ENCODE peak calls at places on chromosomes 16 and 17, in nine cellular contexts. P is fibroblast of lung, B is NB4, E is fibroblast of mammary gland, D is left ventricle myocardium inferior, F is glutamatergic neuron, Q is GM10248, K is progenitor cell of endocrine pancreas, L is neural crest cell. T is an unnamed sample.

GRCh38 chr16:85637061-85637807 is 24.1 kb downstream of the GSE1 start:
- DNase-seq in P (no peak), B (no peak), E (no peak), D (no peak), F (no peak), Q (no peak), K (no peak), L (no peak), T (no peak)

GRCh38 chr16:74288065-74288464 is 8.5 kb upstream of the PSMD7 start:
- DNase-seq in P (no peak), B (no peak), E (no peak), D (no peak), F (no peak), Q (no peak), K (no peak), L (no peak), T (no peak)

GRCh38 chr17:19578545-19578944 is 44.9 kb downstream of the SLC47A1 start:
- DNase-seq in P (no peak), B (no peak), E (no peak), D (no peak), F (no peak), Q (no peak), K (no peak), L (no peak), T (no peak)

GRCh38 chr17:11644265-11645212 is 46.3 kb downstream of the DNAH9 start:
- DNase-seq in P (peak; percentile 29), B (peak; percentile 74), E (peak; percentile 69), D (peak; percentile 29), F (peak; percentile 63), Q (peak; percentile 37), K (peak; percentile 39), L (peak; percentile 47), T (peak; percentile 57)

GRCh38 chr17:18850679-18851078 is 7.3 kb upstream of the PRPSAP2 start:
- DNase-seq in P (no peak), B (no peak), E (no peak), D (no peak), F (no peak), Q (no peak), K (no peak), L (no peak), T (no peak)

GRCh38 chr16:10386517-10387377 is 886 bp downstream of the ATF7IP2 start:
- DNase-seq in P (peak; percentile 19), B (peak; percentile 43), E (peak; percentile 24), D (no peak), F (no peak), Q (no peak), K (no peak), L (no peak), T (no peak)

GRCh38 chr17:75535119-75535537 is 9.6 kb downstream of the LLGL2 start:
- DNase-seq in P (no peak), B (no peak), E (no peak), D (no peak), F (peak; percentile 56), Q (no peak), K (peak; percentile 52), L (no peak), T (peak; percentile 68)

GRCh38 chr16:2786061-2786825 is 1.1 kb downstream of the PRSS33 start:
- DNase-seq in P (no peak), B (peak; percentile 36), E (no peak), D (no peak), F (no peak), Q (no peak), K (no peak), L (no peak), T (peak; percentile 50)

GRCh38 chr16:50547340-50547865 is 793 bp upstream of the NKD1 start:
- DNase-seq in P (peak; percentile 4), B (peak; percentile 65), E (no peak), D (peak; percentile 19), F (peak; percentile 53), Q (peak; percentile 67), K (peak; percentile 22), L (peak; percentile 45), T (peak; percentile 58)

GRCh38 chr17:81576621-81577277 is 24.6 kb upstream of the FAAP100 start:
- DNase-seq in P (peak; percentile 94), B (no peak), E (peak; percentile 87), D (no peak), F (no peak), Q (no peak), K (no peak), L (no peak), T (peak; percentile 60)
- TF ChIP-seq CTCF in P (no peak), B (no peak), E (no peak), D (no peak), F (no peak), Q (no peak), K (no peak), L (no peak), T (no peak)

GRCh38 chr17:68556551-68556950 is 44.3 kb downstream of the PRKAR1A start:
- DNase-seq in P (no peak), B (no peak), E (no peak), D (no peak), F (no peak), Q (no peak), K (no peak), L (no peak), T (no peak)
- TF ChIP-seq CTCF in P (no peak), B (no peak), E (no peak), D (no peak), F (no peak), Q (no peak), K (no peak), L (no peak), T (no peak)

DNA sequence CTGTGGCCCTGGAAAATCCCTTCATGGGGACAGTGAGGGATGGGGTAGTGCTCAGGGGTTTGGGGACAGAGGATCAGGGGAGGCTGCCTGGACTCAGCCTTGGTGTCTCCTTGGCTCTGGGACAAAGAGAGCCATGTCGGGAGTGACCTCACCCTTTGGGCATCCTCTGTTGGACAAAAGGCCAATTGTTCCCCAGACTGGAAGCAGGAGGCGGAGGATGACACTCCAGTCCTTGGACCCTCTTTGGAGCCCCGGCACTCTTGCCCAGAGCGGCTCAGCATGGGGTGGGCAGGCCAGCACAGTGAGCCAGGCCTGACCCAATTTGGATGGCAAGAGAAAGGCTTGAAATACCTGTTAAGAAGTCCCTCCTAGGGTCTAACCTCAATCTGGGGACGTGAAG is 39.4 kb upstream of the PHB1 start:
- DNase-seq in P (peak; percentile 62), B (no peak), E (no peak), D (no peak), F (no peak), Q (no peak), K (no peak), L (peak; percentile 41), T (peak; percentile 29)
- TF ChIP-seq CTCF in P (no peak), B (no peak), E (no peak), D (no peak), F (no peak), Q (no peak), K (no peak), L (no peak), T (no peak)

GRCh38 chr16:4203748-4204147 is 38.1 kb downstream of the SRL start:
- DNase-seq in P (no peak), B (no peak), E (no peak), D (no peak), F (no peak), Q (no peak), K (no peak), L (no peak), T (no peak)

GRCh38 chr16:4202615-4203014 is 39.3 kb downstream of the SRL start:
- DNase-seq in P (no peak), B (no peak), E (no peak), D (no peak), F (no peak), Q (no peak), K (no peak), L (no peak), T (no peak)

GRCh38 chr16:4200781-4201137 is 41.1 kb downstream of the SRL start:
- DNase-seq in P (peak; percentile 48), B (no peak), E (peak; percentile 42), D (no peak), F (no peak), Q (no peak), K (no peak), L (no peak), T (no peak)

GRCh38 chr16:4194661-4195060 is 47.2 kb downstream of the SRL start:
- DNase-seq in P (no peak), B (peak; percentile 84), E (no peak), D (no peak), F (no peak), Q (no peak), K (no peak), L (no peak), T (no peak)

GRCh38 chr16:4200000-4200780 is 41.7 kb downstream of the SRL start:
- DNase-seq in P (peak; percentile 40), B (peak; percentile 68), E (peak; percentile 60), D (peak; percentile 61), F (peak; percentile 80), Q (peak; percentile 49), K (peak; percentile 55), L (peak; percentile 57), T (peak; percentile 90)
- TF ChIP-seq CTCF in P (peak; percentile 91), B (peak; percentile 45), E (peak; percentile 88), D (peak; percentile 76), F (no peak), Q (peak; percentile 47), K (peak; percentile 70), L (peak; percentile 68), T (peak; percentile 85)

DNA sequence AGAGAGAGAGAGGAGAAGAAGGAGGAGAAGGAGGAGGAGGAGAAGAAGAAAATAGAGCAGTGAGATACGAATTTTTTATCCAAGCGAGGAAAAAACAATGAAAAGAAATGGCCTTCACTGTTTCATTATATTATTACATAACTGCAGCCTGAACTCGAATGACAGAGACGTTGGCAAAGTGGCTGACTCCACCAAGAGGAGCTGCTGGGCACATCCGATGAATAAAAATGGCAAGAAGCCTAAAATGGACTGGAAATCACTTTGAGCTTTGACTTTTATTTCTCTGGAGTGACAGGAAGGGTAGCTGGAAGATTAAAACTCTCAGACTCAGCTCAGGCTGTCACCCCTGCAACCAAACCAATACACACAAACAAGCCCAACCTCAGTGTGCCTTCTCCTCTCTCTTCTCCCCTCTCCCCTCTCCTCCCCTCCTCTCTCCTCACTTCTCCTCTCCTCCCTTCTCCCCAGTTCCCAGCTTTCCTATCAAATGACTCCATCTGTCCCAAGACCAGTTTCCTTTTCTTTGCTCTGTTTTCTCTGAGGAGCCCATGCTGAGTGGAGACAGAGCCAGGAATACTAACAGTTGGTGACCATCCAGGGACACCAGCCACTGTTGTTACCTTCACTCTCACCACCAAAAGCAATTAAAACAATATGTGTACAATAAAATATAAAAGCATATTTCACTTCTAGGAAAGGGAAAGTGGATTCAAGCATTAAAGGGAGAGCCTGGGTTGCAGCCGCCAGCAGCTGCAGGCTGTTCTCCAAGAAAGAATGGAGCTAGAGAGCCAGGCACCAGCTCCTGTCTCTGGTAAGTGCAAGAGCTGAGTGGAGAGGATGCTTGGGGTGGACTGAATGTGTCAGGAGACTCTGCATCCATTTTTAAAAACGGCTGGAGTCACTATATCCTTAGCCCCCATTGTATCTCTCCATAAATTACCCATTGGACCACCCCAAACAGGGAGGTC is 51.2 kb downstream of the SOX9 start:
- DNase-seq in P (no peak), B (no peak), E (no peak), D (no peak), F (no peak), Q (no peak), K (no peak), L (no peak), T (no peak)
- TF ChIP-seq CTCF in P (no peak), B (no peak), E (no peak), D (no peak), F (no peak), Q (no peak), K (no peak), L (no peak), T (no peak)

T was measured in Calu3.